ENCODE peak calls at places on chromosomes 5 and 9, in eight cellular contexts. W is fibroblast of lung; I is CD4-positive, CD25-positive, alpha-beta regulatory T cell; H is Caco-2; S is tibial artery; D is upper lobe of right lung; C is K562; U is sigmoid colon. X is an unnamed sample.

GRCh38 chr9:132071847-132072507 is 7.7 kb downstream of the MED27 start:
- DNase-seq in W (no peak), I (no peak), H (no peak), S (no peak), D (no peak), C (no peak), U (no peak), X (no peak)

GRCh38 chr9:79489241-79490000 is 82.3 kb upstream of the TLE4 start:
- DNase-seq in W (peak; percentile 87), I (no peak), H (peak; percentile 25), S (peak; percentile 57), D (no peak), C (no peak), U (no peak), X (no peak)

GRCh38 chr5:116872486-116872885 is 297.9 kb upstream of the SEMA6A start:
- DNase-seq in W (no peak), I (no peak), H (peak; percentile 7), S (no peak), D (no peak), C (no peak), U (no peak), X (no peak)

GRCh38 chr5:116068028-116068632 is 16.7 kb upstream of the COMMD10 start:
- DNase-seq in W (peak; percentile 40), I (peak; percentile 44), H (peak; percentile 19), S (no peak), D (no peak), C (peak; percentile 40), U (no peak), X (no peak)

GRCh38 chr5:132094393-132095076 is 20.9 kb downstream of the CSF2 start:
- DNase-seq in W (peak; percentile 98), I (no peak), H (no peak), S (no peak), D (no peak), C (no peak), U (no peak), X (peak; percentile 71)

GRCh38 chr9:136840877-136841645 is 1.2 kb upstream of the AJM1 start:
- DNase-seq in W (peak; percentile 58), I (no peak), H (peak; percentile 49), S (no peak), D (no peak), C (no peak), U (no peak), X (no peak)

GRCh38 chr9:21385131-21385665 is at the start of gene IFNA2:
- DNase-seq in W (no peak), I (no peak), H (no peak), S (no peak), D (no peak), C (no peak), U (no peak), X (no peak)

GRCh38 chr9:99752710-99753109 is 69.0 kb upstream of the NR4A3 start:
- DNase-seq in W (peak; percentile 74), I (no peak), H (no peak), S (no peak), D (no peak), C (no peak), U (no peak), X (no peak)

GRCh38 chr5:143290115-143290514 is 113.4 kb downstream of the NR3C1 start:
- DNase-seq in W (no peak), I (no peak), H (no peak), S (no peak), D (no peak), C (no peak), U (no peak), X (no peak)

GRCh38 chr5:77850536-77851228 is 74.5 kb upstream of the TBCA start:
- DNase-seq in W (no peak), I (no peak), H (no peak), S (no peak), D (no peak), C (no peak), U (no peak), X (no peak)

GRCh38 chr9:132632426-132632825 is 37.4 kb downstream of the DDX31 start:
- DNase-seq in W (no peak), I (no peak), H (no peak), S (no peak), D (no peak), C (no peak), U (no peak), X (no peak)

GRCh38 chr5:149317281-149318048 is 27.8 kb upstream of the GRPEL2 start:
- DNase-seq in W (peak; percentile 29), I (peak; percentile 59), H (peak; percentile 50), S (no peak), D (no peak), C (peak; percentile 67), U (no peak), X (no peak)

GRCh38 chr5:98750693-98751092 is 22.8 kb upstream of the RGMB start:
- DNase-seq in W (no peak), I (no peak), H (peak; percentile 26), S (no peak), D (no peak), C (no peak), U (no peak), X (no peak)

GRCh38 chr5:127031863-127032232 is 1.5 kb upstream of the MARCHF3 start:
- DNase-seq in W (no peak), I (no peak), H (no peak), S (no peak), D (no peak), C (no peak), U (no peak), X (no peak)

GRCh38 chr5:16945163-16945562 is 9.1 kb upstream of the MYO10 start:
- DNase-seq in W (no peak), I (no peak), H (no peak), S (no peak), D (no peak), C (no peak), U (no peak), X (no peak)

GRCh38 chr5:79853003-79853402 is 138.1 kb downstream of the MTX3 start:
- DNase-seq in W (no peak), I (no peak), H (no peak), S (no peak), D (no peak), C (no peak), U (no peak), X (no peak)

GRCh38 chr9:125994066-125994943 is 247.1 kb downstream of the PBX3 start:
- DNase-seq in W (no peak), I (no peak), H (no peak), S (no peak), D (peak; percentile 37), C (no peak), U (peak; percentile 57), X (peak; percentile 59)

GRCh38 chr9:95261890-95262289 is 55.6 kb downstream of the FANCC start:
- DNase-seq in W (peak; percentile 67), I (no peak), H (no peak), S (no peak), D (no peak), C (no peak), U (no peak), X (no peak)

GRCh38 chr5:38023799-38024198 is 184.0 kb upstream of the GDNF start:
- DNase-seq in W (no peak), I (no peak), H (no peak), S (no peak), D (no peak), C (no peak), U (no peak), X (no peak)

GRCh38 chr5:80654054-80654390 is 430 bp upstream of the MSH3 start:
- DNase-seq in W (no peak), I (no peak), H (peak; percentile 45), S (no peak), D (no peak), C (peak; percentile 41), U (no peak), X (no peak)

GRCh38 chr9:129518074-129518473 is 102.8 kb downstream of the C9orf50 start:
- DNase-seq in W (no peak), I (no peak), H (no peak), S (no peak), D (no peak), C (no peak), U (no peak), X (no peak)
- H3K9me3 ChIP-seq in W (no peaks in the 10 kb centered on the region), I (peaks cover 25% of the 10 kb centered on the region), H (peaks cover 34% of the 10 kb centered on the region), S (peaks cover 21% of the 10 kb centered on the region), D (peaks cover 13% of the 10 kb centered on the region), C (peaks cover 13% of the 10 kb centered on the region), U (peaks cover 7% of the 10 kb centered on the region), X (peaks cover 43% of the 10 kb centered on the region)

DNA sequence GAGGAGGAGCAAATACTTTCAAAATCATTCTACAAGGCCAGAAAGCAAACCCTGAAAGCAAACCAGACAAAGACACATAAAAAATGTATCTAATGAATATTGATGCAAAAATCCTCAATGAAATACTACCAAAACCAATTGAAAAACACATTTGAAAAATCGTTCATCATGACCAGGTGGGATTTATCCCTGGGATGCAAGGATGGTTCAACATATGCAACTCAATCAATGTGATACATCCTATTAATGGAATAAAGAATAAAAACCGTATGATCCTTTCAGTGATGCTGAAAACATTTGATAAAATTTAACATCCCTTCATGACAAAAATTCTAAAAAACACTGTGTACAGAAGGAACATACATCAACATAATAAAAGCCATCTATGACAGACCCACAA is 337.6 kb downstream of the NNT start:
- DNase-seq in W (no peak), I (no peak), H (no peak), S (no peak), D (no peak), C (no peak), U (no peak), X (no peak)
- H3K9me3 ChIP-seq in W (no peaks in the 10 kb centered on the region), I (no peaks in the 10 kb centered on the region), H (no peaks in the 10 kb centered on the region), S (no peaks in the 10 kb centered on the region), D (no peaks in the 10 kb centered on the region), C (no peaks in the 10 kb centered on the region), U (no peaks in the 10 kb centered on the region), X (peaks cover 40% of the 10 kb centered on the region)

DNA sequence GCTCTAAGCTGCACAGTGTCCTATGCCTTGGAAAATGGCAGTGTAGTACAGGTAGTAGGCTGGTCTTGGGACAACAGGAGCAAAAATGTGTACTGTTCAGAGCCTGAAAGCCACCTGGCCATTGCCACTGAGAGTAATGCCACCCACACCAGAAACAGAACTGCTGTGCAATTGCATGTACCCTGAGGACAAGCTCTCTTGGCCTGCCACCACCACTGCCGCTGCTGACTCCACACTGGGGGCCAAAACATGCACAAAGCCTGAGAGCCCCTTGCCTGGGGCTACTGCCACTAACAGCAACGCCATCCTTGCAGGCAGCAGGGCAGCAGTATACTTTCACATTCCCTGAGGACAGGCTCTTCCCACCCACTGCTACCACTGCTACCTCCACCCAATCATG is 251.9 kb upstream of the CDH12 start:
- DNase-seq in W (no peak), I (no peak), H (no peak), S (no peak), D (no peak), C (no peak), U (no peak), X (no peak)
- H3K9me3 ChIP-seq in W (no peaks in the 10 kb centered on the region), I (peaks cover 8% of the 10 kb centered on the region), H (no peaks in the 10 kb centered on the region), S (no peaks in the 10 kb centered on the region), D (no peaks in the 10 kb centered on the region), C (peaks cover 2% of the 10 kb centered on the region), U (no peaks in the 10 kb centered on the region), X (peaks cover 9% of the 10 kb centered on the region)

DNA sequence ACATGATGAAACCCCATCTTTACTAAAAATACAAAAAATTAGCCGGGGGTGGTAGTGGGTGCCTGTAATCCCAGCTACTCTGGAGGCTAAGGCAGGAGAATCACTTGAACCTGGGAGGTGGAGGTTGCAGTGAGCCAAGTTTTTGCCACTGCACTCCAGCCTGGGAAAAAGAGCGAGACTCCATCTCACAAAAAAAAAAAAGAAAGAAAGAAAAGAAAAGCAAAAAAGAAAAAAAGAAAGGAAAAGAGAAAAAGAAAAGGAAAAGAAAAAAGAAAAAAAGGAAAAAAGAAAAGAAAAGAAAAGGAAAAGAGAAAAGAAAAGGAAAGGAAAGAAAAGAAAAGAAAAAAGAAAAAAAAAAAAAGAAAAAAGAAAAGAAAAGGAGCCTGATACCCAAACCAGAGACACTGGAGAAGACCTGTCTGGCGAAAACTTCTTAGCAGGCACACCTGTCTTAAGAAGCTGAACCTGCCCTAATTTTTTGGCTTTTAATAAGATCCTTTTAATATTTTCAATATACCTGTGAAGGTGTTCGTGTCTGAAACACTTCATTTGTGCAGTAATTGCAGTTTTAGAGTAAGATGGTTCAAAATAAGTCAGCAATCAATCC is 164.7 kb upstream of the IRX2 start:
- DNase-seq in W (no peak), I (no peak), H (no peak), S (no peak), D (no peak), C (no peak), U (no peak), X (no peak)
- H3K9me3 ChIP-seq in W (no peaks in the 10 kb centered on the region), I (no peaks in the 10 kb centered on the region), H (peaks cover 15% of the 10 kb centered on the region), S (no peaks in the 10 kb centered on the region), D (no peaks in the 10 kb centered on the region), C (no peaks in the 10 kb centered on the region), U (no peaks in the 10 kb centered on the region), X (peaks cover 35% of the 10 kb centered on the region)